ENCODE peak calls at places on chromosomes 4 and X, in six cellular contexts. D is GM23338; H is OCI-LY7; U is CD4-positive, alpha-beta T cell; E is GM06990; T is HCT116. I is an unnamed sample.

GRCh38 chrX:12446342-12447075 is 308.2 kb downstream of the FRMPD4 start:
- DNase-seq in H (no peak), E (no peak), T (no peak), U (no peak), D (no peak), I (no peak)

GRCh38 chr4:179750374-179750773 is 2308.1 kb upstream of the AGA start:
- DNase-seq in E (no peak), U (no peak), D (no peak), T (no peak), H (no peak), I (no peak)

GRCh38 chr4:118931791-118932190 is 43.1 kb downstream of the SYNPO2 start:
- DNase-seq in D (no peak), H (no peak), U (no peak), E (no peak), T (no peak), I (no peak)

GRCh38 chr4:164952551-164952950 is 24.9 kb downstream of the TRIM61 start:
- DNase-seq in T (no peak), U (no peak), H (peak), E (no peak), D (no peak), I (no peak)

GRCh38 chr4:85738721-85739120 is 263.8 kb downstream of the ARHGAP24 start:
- DNase-seq in H (no peak), U (no peak), D (no peak), E (no peak), T (no peak), I (no peak)

GRCh38 chrX:107729558-107730297 is 45.9 kb downstream of the TSC22D3 start:
- DNase-seq in D (peak), H (no peak), U (no peak), E (no peak), T (no peak), I (peak)

GRCh38 chrX:130091976-130092522 is 18.2 kb downstream of the ELF4 start:
- DNase-seq in E (peak), T (no peak), U (peak), H (peak), D (peak), I (peak)

GRCh38 chr4:64388252-64388651 is 21.0 kb downstream of the TECRL start:
- DNase-seq in E (no peak), T (no peak), D (no peak), H (no peak), U (no peak), I (no peak)

GRCh38 chrX:129717902-129718301 is 20.9 kb upstream of the XPNPEP2 start:
- DNase-seq in E (no peak), H (no peak), D (no peak), U (no peak), T (no peak), I (no peak)

GRCh38 chrX:71283409-71284143 is at the start of gene NONO:
- DNase-seq in E (peak), H (peak), T (peak), D (peak), U (peak), I (peak)
- TF ChIP-seq CTCF in E (peak), H (peak), T (no peak), D (no peak), U (no peak), I (no peak)

GRCh38 chr4:30722092-30722915 is 2.1 kb downstream of the PCDH7 start:
- DNase-seq in E (peak), T (no peak), U (no peak), D (peak), H (no peak), I (peak)
- TF ChIP-seq CTCF in E (no peak), T (no peak), U (no peak), D (no peak), H (no peak), I (no peak)

DNA sequence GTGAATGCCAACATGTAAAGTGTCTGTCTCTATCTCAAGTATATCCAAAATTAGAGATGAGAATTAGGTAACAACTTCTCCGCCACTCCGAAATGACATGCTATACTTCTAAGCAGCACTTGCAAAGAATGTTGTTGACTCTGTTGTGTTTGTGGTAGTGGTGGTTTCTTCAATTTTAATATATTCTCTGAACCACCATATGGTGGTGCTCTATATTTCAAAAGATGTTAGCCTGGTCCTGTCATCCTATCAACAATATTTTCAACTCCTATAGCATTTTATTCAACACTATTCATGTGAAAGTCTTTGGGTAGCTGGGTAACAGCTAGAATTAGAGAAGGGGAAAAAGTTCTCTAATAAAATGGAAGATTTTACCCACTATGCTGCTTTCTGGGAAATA is 1622.8 kb upstream of the IGFBP7 start:
- DNase-seq in H (no peak), E (no peak), D (no peak), U (no peak), T (no peak), I (no peak)
- TF ChIP-seq CTCF in H (peak), E (no peak), D (peak), U (no peak), T (no peak), I (no peak)

DNA sequence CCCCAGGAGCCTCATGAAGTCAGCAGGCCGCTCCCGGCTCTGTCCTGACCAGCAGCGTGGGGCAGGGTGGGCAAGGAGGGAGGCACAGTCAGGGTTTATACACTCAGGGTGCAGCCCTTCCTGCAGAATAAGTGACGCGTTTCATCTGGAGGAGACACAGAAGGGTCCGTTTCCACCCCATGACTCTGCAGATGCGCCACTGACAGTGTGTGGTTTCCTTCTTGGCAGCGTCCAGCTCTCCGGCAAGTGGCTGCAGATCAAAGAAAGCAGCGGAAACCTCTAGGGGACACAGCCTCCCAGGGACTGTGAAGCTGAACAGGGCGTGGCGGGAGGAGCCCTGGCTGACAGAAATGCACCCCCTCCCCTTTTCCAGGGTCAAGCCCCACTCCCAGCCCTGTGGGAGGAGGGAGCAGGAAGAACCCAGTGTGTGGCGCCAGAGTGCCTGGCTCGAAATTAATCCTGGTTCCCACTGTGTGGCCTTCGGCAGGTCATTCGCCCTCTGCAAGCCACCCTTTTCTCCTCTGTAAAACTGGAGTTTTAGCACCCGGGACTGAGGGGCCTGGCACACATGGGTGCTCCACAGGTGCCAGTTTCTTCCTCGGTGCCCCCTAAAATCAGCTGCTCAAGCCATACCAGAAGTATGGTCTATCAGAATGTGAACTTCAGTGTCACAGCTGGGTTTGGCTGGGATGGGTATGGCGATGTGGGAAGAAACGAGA is 17.3 kb upstream of the TBC1D14 start:
- DNase-seq in D (peak), T (no peak), U (no peak), E (no peak), H (no peak), I (peak)
- TF ChIP-seq CTCF in D (peak), T (no peak), U (no peak), E (no peak), H (no peak), I (no peak)

DNA sequence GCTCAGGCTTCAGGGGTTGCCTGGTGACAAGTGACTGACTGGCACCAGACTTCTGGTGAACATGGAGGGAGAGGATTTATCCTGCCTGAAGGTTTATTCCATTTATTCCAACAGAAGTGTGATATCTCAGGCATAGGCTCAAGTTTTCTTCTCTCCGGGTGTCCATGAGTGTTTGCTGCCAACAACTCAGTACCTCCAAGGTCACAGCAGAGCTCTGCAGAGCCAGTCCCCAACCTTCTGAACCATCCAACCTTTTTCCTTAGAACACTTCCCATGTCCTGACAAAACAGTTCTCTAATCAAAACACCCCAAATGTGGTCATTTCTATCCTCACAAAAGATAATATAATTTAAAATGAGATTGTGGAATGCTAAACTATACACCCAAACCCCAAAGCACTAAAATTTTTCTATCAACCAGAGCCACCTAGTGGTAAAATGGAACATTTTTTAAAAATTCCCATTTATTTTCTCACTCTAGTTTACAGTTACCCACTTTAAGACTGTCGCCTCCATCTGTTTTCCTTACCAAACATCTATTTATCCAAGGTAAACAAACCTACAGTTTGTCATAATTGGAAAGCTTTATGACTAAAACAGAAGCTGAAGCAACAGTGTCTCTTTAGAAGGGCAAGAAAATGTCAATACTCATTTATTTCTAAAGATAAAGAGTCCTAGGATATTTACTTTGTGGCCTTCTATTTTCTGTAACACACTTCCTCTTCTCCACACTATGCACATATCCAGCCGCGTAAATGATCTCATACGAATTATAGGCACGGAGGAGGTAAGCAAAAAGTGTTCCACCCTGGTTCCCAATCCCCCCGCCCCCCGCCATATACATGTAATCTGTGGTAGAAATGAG is 39.5 kb downstream of the TMEM154 start:
- DNase-seq in H (peak), D (peak), T (no peak), E (no peak), U (no peak), I (no peak)
- TF ChIP-seq CTCF in H (peak), D (peak), T (peak), E (peak), U (peak), I (no peak)

GRCh38 chr4:106694232-106694631 is 325.7 kb upstream of the GIMD1 start:
- DNase-seq in U (no peak), D (no peak), E (no peak), H (no peak), T (no peak), I (no peak)

GRCh38 chr4:106687026-106687425 is 318.4 kb upstream of the GIMD1 start:
- DNase-seq in T (no peak), U (no peak), E (no peak), D (no peak), H (no peak), I (no peak)

GRCh38 chr4:106690487-106690886 is 321.9 kb upstream of the GIMD1 start:
- DNase-seq in E (no peak), H (no peak), T (no peak), D (no peak), U (no peak), I (no peak)

GRCh38 chr4:106695846-106696245 is 327.3 kb upstream of the GIMD1 start:
- DNase-seq in D (no peak), E (no peak), H (no peak), T (no peak), U (no peak), I (no peak)

DNA sequence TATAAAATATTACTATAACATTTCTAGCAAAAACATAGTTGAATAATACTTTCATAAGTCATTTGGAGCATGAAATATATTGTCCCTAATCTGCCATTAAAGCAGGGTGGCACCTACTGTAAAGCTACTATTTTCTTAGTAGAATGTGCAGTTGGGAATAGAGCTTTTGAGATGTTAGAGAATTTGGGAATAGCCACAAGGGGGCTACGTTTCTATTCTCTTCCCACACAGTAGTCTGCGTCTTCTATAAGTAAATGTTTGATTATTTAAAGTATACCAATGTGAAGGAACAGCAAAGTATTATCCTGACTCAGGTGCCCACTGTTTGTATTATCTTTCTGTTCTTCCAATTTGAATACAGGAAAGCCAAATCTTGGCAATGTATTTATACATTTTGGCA is 323.2 kb upstream of the GIMD1 start:
- DNase-seq in H (no peak), U (no peak), E (no peak), D (peak), T (peak), I (no peak)
- TF ChIP-seq CTCF in H (no peak), U (no peak), E (no peak), D (peak), T (peak), I (no peak)

GRCh38 chr4:170374770-170375169 is 285.0 kb upstream of the AADAT start:
- DNase-seq in D (peak), U (no peak), H (peak), E (peak), T (peak), I (peak)
- TF ChIP-seq CTCF in D (peak), U (no peak), H (peak), E (peak), T (peak), I (peak)

GRCh38 chr4:103424853-103425252 is 226.7 kb upstream of the CENPE start:
- DNase-seq in U (no peak), D (peak), H (no peak), E (no peak), T (no peak), I (no peak)

GRCh38 chr4:103425406-103425805 is 227.3 kb upstream of the CENPE start:
- DNase-seq in E (no peak), H (no peak), T (no peak), U (no peak), D (no peak), I (no peak)

GRCh38 chr4:103429283-103429682 is 231.1 kb upstream of the CENPE start:
- DNase-seq in U (no peak), T (peak), E (peak), D (peak), H (no peak), I (peak)
- TF ChIP-seq CTCF in U (no peak), T (peak), E (peak), D (peak), H (peak), I (no peak)

GRCh38 chrX:19882066-19882775 is 5.2 kb downstream of the SH3KBP1 start:
- DNase-seq in D (no peak), H (no peak), E (no peak), T (no peak), U (no peak), I (no peak)
- TF ChIP-seq CTCF in D (no peak), H (no peak), E (no peak), T (no peak), U (no peak), I (no peak)